ENCODE peak calls at places on chromosomes 7 and 10, in ten cellular contexts. Y, C, H, O, W, K, T, B, U and N are unnamed samples.

GRCh38 chr7:117652943-117653700 is 173.3 kb downstream of the CFTR start:
- DNase-seq in Y (no peak), W (no peak), O (no peak), U (no peak), T (no peak), K (no peak), B (no peak), C (no peak), H (no peak), N (no peak)

GRCh38 chr10:60470091-60470490 is 80.4 kb upstream of the ANK3 start:
- DNase-seq in C (no peak), T (no peak), W (no peak), K (no peak), U (no peak), B (no peak), O (no peak), H (no peak), Y (no peak), N (no peak)

GRCh38 chr7:73831656-73832579 is 1.1 kb downstream of the CLDN4 start:
- DNase-seq in Y (no peak), C (no peak), B (no peak), T (no peak), W (no peak), U (no peak), O (peak; percentile 79), K (no peak), H (peak; percentile 66), N (peak; percentile 87)

GRCh38 chr10:16856567-16856966 is 39.3 kb upstream of the RSU1 start:
- DNase-seq in T (no peak), Y (no peak), O (peak; percentile 30), U (no peak), H (no peak), W (no peak), B (no peak), C (no peak), K (no peak), N (no peak)

GRCh38 chr7:32047075-32047474 is 23.1 kb downstream of the PDE1C start:
- DNase-seq in Y (no peak), K (no peak), U (no peak), B (no peak), C (no peak), H (no peak), W (no peak), O (no peak), T (no peak), N (no peak)

GRCh38 chr10:34078017-34078416 is 737.1 kb downstream of the PARD3 start:
- DNase-seq in U (no peak), B (no peak), H (no peak), Y (no peak), T (no peak), K (no peak), W (no peak), C (no peak), O (no peak), N (no peak)

GRCh38 chr10:22624289-22624738 is 90.1 kb downstream of the PIP4K2A start:
- DNase-seq in H (no peak), T (peak; percentile 24), B (peak; percentile 58), W (no peak), U (no peak), O (no peak), C (no peak), K (no peak), Y (peak; percentile 63), N (peak; percentile 32)

GRCh38 chr10:106707657-106708056 is 456.8 kb downstream of the SORCS1 start:
- DNase-seq in W (no peak), O (no peak), B (no peak), K (no peak), T (no peak), U (no peak), Y (no peak), C (no peak), H (no peak), N (no peak)

GRCh38 chr10:6321880-6322279 is 119.1 kb downstream of the PFKFB3 start:
- DNase-seq in H (no peak), O (no peak), Y (peak; percentile 56), U (no peak), C (no peak), W (no peak), T (no peak), K (no peak), B (no peak), N (no peak)

GRCh38 chr7:47100815-47101435 is 481.0 kb downstream of the TNS3 start:
- DNase-seq in W (no peak), K (no peak), U (no peak), B (no peak), Y (peak; percentile 51), T (peak; percentile 83), O (peak; percentile 68), H (peak; percentile 69), C (no peak), N (peak; percentile 72)

GRCh38 chr10:81831060-81831459 is 43.9 kb upstream of the NRG3 start:
- DNase-seq in C (no peak), H (no peak), W (no peak), B (no peak), T (no peak), O (no peak), U (no peak), K (no peak), Y (no peak), N (no peak)

GRCh38 chr7:100040575-100040974 is 9.0 kb upstream of the ZSCAN21 start:
- DNase-seq in B (no peak), K (no peak), Y (no peak), H (no peak), U (no peak), C (no peak), T (no peak), O (no peak), W (no peak), N (no peak)

GRCh38 chr7:129213828-129214227 is 11.0 kb upstream of the AHCYL2 start:
- DNase-seq in C (no peak), B (no peak), K (no peak), W (no peak), O (peak; percentile 55), H (peak; percentile 65), U (peak; percentile 40), Y (no peak), T (peak; percentile 43), N (no peak)

GRCh38 chr10:22655312-22655973 is 58.9 kb downstream of the PIP4K2A start:
- DNase-seq in C (no peak), U (no peak), T (no peak), B (peak; percentile 65), H (no peak), W (no peak), O (no peak), Y (peak; percentile 22), K (peak; percentile 45), N (no peak)

GRCh38 chr7:130292682-130293257 is at the start of gene CPA4:
- DNase-seq in B (peak; percentile 89), W (no peak), O (no peak), K (no peak), Y (peak; percentile 91), C (no peak), H (no peak), U (no peak), T (no peak), N (peak; percentile 73)

GRCh38 chr10:64346391-64346790 is 825.2 kb downstream of the REEP3 start:
- DNase-seq in O (no peak), W (no peak), H (no peak), B (no peak), U (peak; percentile 7), K (no peak), C (no peak), Y (no peak), T (no peak), N (no peak)

GRCh38 chr7:767941-768729 is 41.1 kb upstream of the PRKAR1B start:
- DNase-seq in T (no peak), O (no peak), Y (no peak), W (no peak), U (peak; percentile 42), B (peak; percentile 97), C (no peak), K (no peak), H (no peak), N (no peak)

GRCh38 chr10:83225781-83226180 is 913.5 kb upstream of the GHITM start:
- DNase-seq in K (no peak), T (no peak), B (no peak), Y (no peak), O (no peak), W (no peak), H (no peak), C (no peak), U (no peak), N (no peak)

GRCh38 chr7:77281780-77282478 is 82.3 kb upstream of the FGL2 start:
- DNase-seq in B (no peak), C (no peak), W (no peak), K (no peak), U (no peak), O (peak; percentile 39), H (no peak), Y (no peak), T (no peak), N (no peak)

GRCh38 chr10:47264797-47265281 is 35.2 kb upstream of the GDF10 start:
- DNase-seq in O (no peak), Y (no peak), H (no peak), C (no peak), K (peak; percentile 58), B (no peak), W (no peak), T (no peak), U (no peak), N (no peak)

GRCh38 chr10:34722404-34722803 is 92.7 kb downstream of the PARD3 start:
- DNase-seq in W (no peak), B (no peak), U (no peak), C (no peak), H (no peak), Y (no peak), T (no peak), K (no peak), O (no peak), N (no peak)

GRCh38 chr7:46603780-46604725 is 683.0 kb upstream of the IGFBP3 start:
- DNase-seq in U (no peak), T (no peak), K (no peak), W (no peak), O (no peak), Y (peak; percentile 82), H (no peak), C (no peak), B (no peak), N (no peak)

GRCh38 chr7:155815332-155816191 is 3.3 kb upstream of the SHH start:
- DNase-seq in B (no peak), K (peak; percentile 15), C (peak; percentile 91), T (peak; percentile 55), Y (peak; percentile 50), W (peak; percentile 55), O (peak; percentile 91), U (peak; percentile 57), H (peak; percentile 89), N (peak; percentile 58)

GRCh38 chr10:7525314-7526016 is 114.6 kb upstream of the SFMBT2 start:
- DNase-seq in Y (peak; percentile 81), B (no peak), H (peak; percentile 64), K (peak; percentile 42), C (peak; percentile 62), U (peak; percentile 52), W (peak; percentile 37), O (peak; percentile 72), T (peak; percentile 88), N (peak; percentile 65)

GRCh38 chr7:3436746-3437145 is 135.7 kb downstream of the SDK1 start:
- DNase-seq in K (no peak), U (no peak), T (no peak), W (no peak), O (no peak), H (no peak), Y (no peak), B (no peak), C (no peak), N (no peak)

GRCh38 chr7:107103369-107103768 is 58.9 kb downstream of the PRKAR2B start:
- DNase-seq in B (no peak), K (no peak), T (peak; percentile 18), W (no peak), H (no peak), O (no peak), C (no peak), Y (no peak), U (no peak), N (no peak)

GRCh38 chr10:125967533-125967932 is 71.2 kb downstream of the FANK1 start:
- DNase-seq in T (no peak), C (no peak), H (no peak), Y (no peak), U (no peak), K (no peak), B (no peak), W (no peak), O (no peak), N (no peak)

GRCh38 chr7:45065031-45065995 is 23.5 kb downstream of the NACAD start:
- DNase-seq in U (no peak), W (no peak), T (no peak), K (no peak), C (no peak), Y (no peak), H (no peak), O (no peak), B (no peak), N (no peak)